ENCODE peak calls at places on chromosomes 5 and 9, in five cellular contexts. H, F, X, V and J are unnamed samples.

GRCh38 chr9:131831380-131832165 is 91.7 kb upstream of the RAPGEF1 start:
- DNase-seq in F (no peak), H (no peak), X (no peak), V (no peak), J (no peak)

GRCh38 chr5:42612997-42613396 is 143.6 kb upstream of the CCDC152 start:
- DNase-seq in X (peak), H (no peak), V (peak), F (no peak), J (no peak)

GRCh38 chr9:34046784-34047379 is 1.8 kb downstream of the UBAP2 start:
- DNase-seq in X (peak), V (no peak), F (no peak), H (no peak), J (no peak)

GRCh38 chr5:160333726-160334125 is 21.4 kb upstream of the CCNJL start:
- DNase-seq in V (no peak), H (no peak), X (peak), F (no peak), J (no peak)

GRCh38 chr5:172059661-172060100 is 53.2 kb upstream of the FBXW11 start:
- DNase-seq in V (no peak), X (peak), F (no peak), H (no peak), J (no peak)

GRCh38 chr9:95772320-95773060 is 103.0 kb upstream of the ERCC6L2 start:
- DNase-seq in H (peak), X (peak), V (no peak), F (peak), J (no peak)

GRCh38 chr9:113425072-113425471 is 14.5 kb downstream of the C9orf43 start:
- DNase-seq in F (no peak), X (no peak), V (no peak), H (no peak), J (no peak)

GRCh38 chr9:80878556-80878955 is 810.8 kb downstream of the TLE1 start:
- DNase-seq in F (no peak), H (no peak), V (peak), X (peak), J (no peak)

GRCh38 chr9:87713278-87713989 is 12.5 kb upstream of the CTSL start:
- DNase-seq in V (peak), H (peak), X (peak), F (peak), J (peak)

GRCh38 chr9:122180633-122181032 is 20.9 kb downstream of the MORN5 start:
- DNase-seq in F (no peak), V (peak), H (no peak), X (peak), J (no peak)

GRCh38 chr9:137066096-137066861 is 4.1 kb downstream of the SAPCD2 start:
- DNase-seq in X (no peak), F (no peak), V (no peak), H (no peak), J (no peak)

GRCh38 chr9:4955836-4956235 is 29.2 kb upstream of the JAK2 start:
- DNase-seq in X (peak), V (peak), H (no peak), F (no peak), J (no peak)

DNA sequence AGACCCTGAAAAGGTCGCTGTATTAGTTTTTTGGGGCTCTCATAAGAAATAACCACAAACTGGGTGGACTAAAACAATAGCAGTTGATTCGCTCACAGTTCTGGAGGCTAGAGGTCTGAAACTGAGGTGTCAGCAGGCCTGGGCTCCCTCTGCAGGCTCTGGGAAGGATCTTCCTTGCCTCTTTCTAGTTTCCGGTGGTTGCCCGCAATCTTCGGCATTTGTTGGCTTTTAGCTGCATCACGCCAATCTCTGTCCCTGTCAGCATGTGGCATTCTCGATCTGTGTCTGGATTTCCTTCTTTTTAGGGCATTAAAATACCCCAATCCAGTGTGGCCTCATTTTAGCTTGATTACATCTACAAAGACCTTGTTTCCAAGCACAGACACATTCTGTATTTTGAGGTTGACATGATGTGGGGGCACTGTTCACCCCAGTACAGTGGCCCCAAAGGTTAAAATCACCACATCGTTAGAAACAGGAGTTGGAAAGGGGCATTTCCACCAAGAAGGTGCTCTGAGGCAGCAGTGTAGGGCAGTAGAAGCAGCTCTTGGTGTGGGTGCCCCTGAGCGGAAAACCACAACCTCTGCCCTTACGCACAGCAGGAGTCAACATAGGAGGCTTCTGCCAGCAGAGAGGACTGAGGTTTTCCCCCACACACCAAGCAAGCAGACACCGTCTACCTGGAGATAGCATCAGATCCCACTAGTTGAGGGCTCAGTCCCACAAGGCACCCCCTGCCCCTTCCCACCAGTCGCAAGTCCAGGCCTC is 13.5 kb downstream of the ZNF79 start:
- DNase-seq in F (peak), V (no peak), H (no peak), X (peak), J (no peak)
- TF ChIP-seq CTCF in F (no peak), V (peak), H (no peak), X (peak), J (no peak)

GRCh38 chr5:133341915-133342710 is 270.2 kb downstream of the FSTL4 start:
- DNase-seq in V (no peak), F (no peak), X (no peak), H (peak), J (no peak)
- TF ChIP-seq CTCF in V (no peak), F (no peak), X (no peak), H (no peak), J (no peak)

GRCh38 chr9:111627260-111627963 is 3.7 kb upstream of the DNAJC25 start:
- DNase-seq in V (no peak), X (no peak), H (no peak), F (no peak), J (no peak)
- TF ChIP-seq CTCF in V (no peak), X (no peak), H (no peak), F (no peak), J (no peak)

DNA sequence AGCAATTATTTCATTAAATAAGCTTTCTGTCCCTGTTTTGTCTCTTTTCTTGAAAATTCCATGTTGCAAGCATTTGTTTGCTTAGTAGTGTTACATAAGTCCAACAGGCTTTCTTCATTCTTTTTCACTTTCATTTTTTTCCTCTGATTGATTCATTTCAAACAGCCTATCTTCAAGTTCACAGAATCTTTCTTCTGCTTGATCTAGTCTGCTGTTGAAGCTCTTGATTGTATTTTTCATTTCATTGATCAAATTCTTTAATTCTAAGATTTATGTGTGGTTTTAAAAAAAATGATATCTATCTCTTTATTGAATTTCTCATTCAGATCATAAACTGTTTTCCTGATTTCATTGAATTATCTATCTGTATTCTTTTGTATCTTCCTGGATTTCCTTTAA is 20.4 kb upstream of the NFIL3 start:
- DNase-seq in F (no peak), V (no peak), X (no peak), H (no peak), J (no peak)
- TF ChIP-seq CTCF in F (no peak), V (no peak), X (no peak), H (no peak), J (no peak)

DNA sequence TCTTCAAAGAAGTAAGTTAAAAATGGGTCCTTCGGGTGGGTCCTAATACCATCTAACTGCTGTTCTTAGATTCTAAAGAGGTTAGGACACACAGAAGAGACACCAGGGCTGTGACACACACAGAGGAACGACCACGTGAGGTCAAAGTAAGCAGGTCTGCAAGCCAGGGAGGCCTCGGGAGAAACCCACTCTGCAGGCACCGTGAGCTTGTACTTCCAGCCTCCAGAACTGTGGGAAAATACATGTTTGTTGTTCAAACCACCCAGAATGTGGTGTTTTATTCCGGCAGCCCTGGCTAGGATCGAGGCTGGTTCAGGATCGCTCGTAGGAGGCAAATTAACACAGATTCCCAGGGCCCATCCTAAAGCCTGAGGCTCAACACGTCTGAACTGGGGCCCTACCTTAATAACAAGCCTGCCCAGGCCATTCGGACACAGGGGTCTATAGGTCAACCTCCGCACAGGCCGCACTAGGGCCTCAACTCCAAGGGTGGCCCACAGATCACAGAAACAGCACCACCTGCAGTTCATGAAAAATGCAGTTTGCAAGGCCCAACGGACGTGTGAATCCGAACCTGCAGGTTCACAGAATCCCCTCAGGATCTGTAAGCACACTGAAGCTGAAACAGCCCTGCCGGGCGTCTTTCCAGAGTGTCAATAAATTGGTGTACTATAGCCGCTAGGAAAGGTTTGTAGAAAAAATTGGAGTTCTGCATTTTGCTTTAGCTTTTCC is 7.1 kb downstream of the MED10 start:
- DNase-seq in H (no peak), V (no peak), X (no peak), F (no peak), J (no peak)
- TF ChIP-seq CTCF in H (no peak), V (no peak), X (peak), F (no peak), J (no peak)